ENCODE peak calls at places on chromosomes 12 and 14, in five cellular contexts. N, C, Z, L and F are unnamed samples. For H3K9me3, the result is how much of the 10 kb centered on the place peaks cover.

GRCh38 chr14:106844608-106845285 is 1318.4 kb downstream of the TMEM121 start:
- DNase-seq in N (no peak), L (peak), Z (peak), C (peak), F (peak)

GRCh38 chr14:105531088-105531957 is 4.9 kb downstream of the TMEM121 start:
- DNase-seq in N (no peak), Z (no peak), L (no peak), C (no peak), F (no peak)

GRCh38 chr14:104721704-104722431 is 2.2 kb upstream of the ADSS1 start:
- DNase-seq in L (no peak), N (peak), C (no peak), Z (no peak), F (no peak)

GRCh38 chr14:89270439-89271227 is 146.4 kb downstream of the FOXN3 start:
- DNase-seq in C (no peak), Z (no peak), N (no peak), L (peak), F (no peak)

GRCh38 chr14:64209428-64210165 is 84.6 kb downstream of the ESR2 start:
- DNase-seq in L (peak), N (no peak), Z (no peak), C (peak), F (no peak)

GRCh38 chr12:27107976-27108375 is 25.6 kb upstream of the C12orf71 start:
- DNase-seq in N (peak), C (no peak), L (no peak), Z (no peak), F (no peak)

GRCh38 chr12:119178544-119179334 is at the start of gene HSPB8:
- DNase-seq in Z (peak), N (peak), L (peak), C (peak), F (peak)

GRCh38 chr12:70154960-70155589 is 88.2 kb upstream of the CNOT2 start:
- DNase-seq in N (peak), L (no peak), C (no peak), Z (no peak), F (no peak)

GRCh38 chr12:48296586-48297396 is 53.9 kb downstream of the ZNF641 start:
- DNase-seq in Z (peak), N (peak), C (peak), L (peak), F (peak)

GRCh38 chr12:71499834-71500233 is 60.2 kb downstream of the LGR5 start:
- DNase-seq in Z (no peak), L (no peak), C (no peak), N (no peak), F (no peak)

GRCh38 chr14:76936483-76936882 is 92.0 kb downstream of the IRF2BPL start:
- DNase-seq in Z (no peak), N (no peak), C (peak), L (no peak), F (no peak)

GRCh38 chr14:69879175-69880047 is at the start of gene SMOC1:
- DNase-seq in L (peak), C (no peak), N (peak), Z (peak), F (no peak)

GRCh38 chr14:57245941-57246340 is 22.8 kb downstream of the EXOC5 start:
- DNase-seq in C (no peak), Z (no peak), N (no peak), L (no peak), F (no peak)

GRCh38 chr14:65502676-65503124 is 90.2 kb downstream of the FUT8 start:
- DNase-seq in C (no peak), L (no peak), N (peak), Z (no peak), F (no peak)

GRCh38 chr12:31897791-31898503 is 61.3 kb upstream of the RESF1 start:
- DNase-seq in N (peak), L (no peak), C (no peak), Z (peak), F (no peak)

GRCh38 chr14:72178517-72178916 is 246.3 kb downstream of the RGS6 start:
- DNase-seq in L (no peak), N (no peak), C (no peak), Z (no peak), F (no peak)

GRCh38 chr14:63367742-63368364 is 49.1 kb upstream of the GPHB5 start:
- DNase-seq in Z (no peak), N (no peak), L (no peak), C (no peak), F (no peak)

GRCh38 chr12:43332977-43333649 is 218.9 kb downstream of the ADAMTS20 start:
- DNase-seq in Z (no peak), N (peak), C (no peak), L (no peak), F (no peak)

GRCh38 chr14:38502241-38502640 is 246.3 kb upstream of the CLEC14A start:
- DNase-seq in C (no peak), N (no peak), Z (no peak), L (no peak), F (no peak)

GRCh38 chr12:67531051-67531450 is 117.5 kb upstream of the DYRK2 start:
- DNase-seq in L (no peak), C (no peak), Z (no peak), N (no peak), F (no peak)

GRCh38 chr14:32900602-32901001 is 38.1 kb upstream of the NPAS3 start:
- DNase-seq in C (no peak), N (no peak), Z (no peak), L (no peak), F (no peak)

GRCh38 chr12:42648061-42648460 is 58.5 kb upstream of the PRICKLE1 start:
- DNase-seq in L (no peak), N (no peak), C (no peak), Z (no peak), F (no peak)

GRCh38 chr12:78530065-78530765 is 334.4 kb upstream of the SYT1 start:
- DNase-seq in L (no peak), N (no peak), C (no peak), Z (no peak), F (no peak)

GRCh38 chr12:29234552-29234951 is 85.5 kb downstream of the FAR2 start:
- DNase-seq in L (no peak), C (no peak), Z (no peak), N (no peak), F (no peak)

GRCh38 chr12:49089831-49090773 is 4.5 kb downstream of the DHH start:
- DNase-seq in Z (no peak), L (no peak), N (peak), C (peak), F (no peak)

GRCh38 chr14:32400480-32400879 is 71.4 kb downstream of the AKAP6 start:
- DNase-seq in N (no peak), L (no peak), C (no peak), Z (no peak), F (no peak)

GRCh38 chr12:75917083-75917482 is 114.5 kb downstream of the PHLDA1 start:
- DNase-seq in N (no peak), C (no peak), Z (no peak), L (no peak), F (no peak)

GRCh38 chr12:106000376-106001104 is 138.2 kb downstream of the NUAK1 start:
- DNase-seq in L (no peak), N (no peak), C (no peak), Z (no peak), F (peak)

GRCh38 chr12:70043490-70044138 is 199.6 kb upstream of the CNOT2 start:
- DNase-seq in C (no peak), L (peak), N (no peak), Z (no peak), F (no peak)

GRCh38 chr14:70189678-70190077 is 927 bp upstream of the SLC8A3 start:
- DNase-seq in Z (no peak), C (no peak), L (no peak), N (no peak), F (no peak)

GRCh38 chr14:32230181-32230580 is 27.1 kb upstream of the RNU6-8 start:
- DNase-seq in C (no peak), L (no peak), N (no peak), Z (no peak), F (no peak)

GRCh38 chr14:98900236-98900635 is 371.8 kb downstream of the BCL11B start:
- DNase-seq in N (no peak), L (no peak), Z (no peak), C (no peak), F (no peak)

GRCh38 chr14:98899441-98899840 is 372.6 kb downstream of the BCL11B start:
- DNase-seq in C (no peak), Z (no peak), N (no peak), L (no peak), F (no peak)

GRCh38 chr14:98901511-98902205 is 370.3 kb downstream of the BCL11B start:
- DNase-seq in C (no peak), N (no peak), Z (no peak), L (no peak), F (no peak)

GRCh38 chr14:98903371-98903770 is 368.6 kb downstream of the BCL11B start:
- DNase-seq in L (no peak), N (no peak), Z (no peak), C (no peak), F (no peak)

DNA sequence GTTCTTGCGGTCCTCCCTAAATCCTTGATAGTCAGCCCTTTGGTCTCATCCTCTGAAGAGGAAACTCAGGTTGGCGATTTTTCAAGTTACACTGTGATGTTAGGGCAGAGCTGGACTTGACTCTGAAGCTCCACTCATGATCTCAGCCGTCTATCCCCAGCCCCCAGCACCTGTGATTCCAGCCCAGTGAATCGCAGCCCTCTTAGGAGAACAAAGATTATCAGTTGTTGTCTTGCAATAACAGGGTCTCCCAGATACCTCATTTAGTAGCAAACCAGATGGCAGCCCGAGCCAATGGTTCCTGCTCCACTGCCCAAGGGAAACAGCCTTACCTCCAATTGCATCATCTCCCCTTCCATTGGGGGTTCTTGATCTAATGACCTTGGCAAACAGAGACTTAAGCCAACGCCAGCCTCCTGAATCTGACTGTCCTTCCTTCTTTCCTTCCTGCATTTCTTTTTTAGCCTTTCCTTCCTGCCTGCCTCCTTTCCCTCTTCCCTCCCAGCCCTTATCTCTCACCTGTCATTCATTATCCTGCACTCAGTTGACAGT is 371.2 kb downstream of the BCL11B start:
- DNase-seq in C (no peak), L (no peak), N (no peak), Z (no peak), F (no peak)
- H3K9me3 ChIP-seq in C (under half), L (under half), N (under half), Z (under half), F (under half)

GRCh38 chr14:96204151-96205058 is at the start of gene BDKRB2:
- DNase-seq in N (peak), L (peak), C (peak), Z (peak), F (peak)

GRCh38 chr14:96207686-96208085 is 3.0 kb downstream of the BDKRB2 start:
- DNase-seq in L (no peak), N (no peak), Z (no peak), C (no peak), F (no peak)

GRCh38 chr14:96205994-96206392 is 1.4 kb downstream of the BDKRB2 start:
- DNase-seq in Z (no peak), C (no peak), L (no peak), N (no peak), F (no peak)

GRCh38 chr14:96205059-96205993 is 687 bp downstream of the BDKRB2 start:
- DNase-seq in Z (no peak), N (no peak), C (no peak), L (peak), F (no peak)

DNA sequence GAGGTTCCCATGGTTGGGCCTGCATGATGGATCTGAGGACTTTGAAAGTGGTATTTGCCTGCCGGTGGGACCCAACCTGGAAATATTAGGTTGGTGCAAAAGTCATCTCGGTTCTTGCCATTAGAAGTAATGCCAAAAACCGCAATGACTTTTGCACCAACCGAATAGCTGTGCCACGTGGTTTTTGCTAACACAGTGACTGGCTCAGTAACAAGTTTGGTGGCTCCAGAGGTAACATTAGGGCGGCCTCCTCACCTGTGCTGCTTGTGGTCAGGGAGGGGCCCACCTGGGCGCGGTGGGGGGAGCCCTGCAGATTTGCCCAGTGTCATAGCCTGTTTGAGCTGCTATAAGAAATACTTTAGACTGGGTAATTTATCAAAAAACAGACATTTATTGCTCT is 1.8 kb downstream of the BDKRB2 start:
- DNase-seq in L (peak), N (no peak), Z (peak), C (no peak), F (no peak)
- H3K4me3 ChIP-seq in L (peak), N (no peak), Z (peak), C (no peak), F (no peak)

DNA sequence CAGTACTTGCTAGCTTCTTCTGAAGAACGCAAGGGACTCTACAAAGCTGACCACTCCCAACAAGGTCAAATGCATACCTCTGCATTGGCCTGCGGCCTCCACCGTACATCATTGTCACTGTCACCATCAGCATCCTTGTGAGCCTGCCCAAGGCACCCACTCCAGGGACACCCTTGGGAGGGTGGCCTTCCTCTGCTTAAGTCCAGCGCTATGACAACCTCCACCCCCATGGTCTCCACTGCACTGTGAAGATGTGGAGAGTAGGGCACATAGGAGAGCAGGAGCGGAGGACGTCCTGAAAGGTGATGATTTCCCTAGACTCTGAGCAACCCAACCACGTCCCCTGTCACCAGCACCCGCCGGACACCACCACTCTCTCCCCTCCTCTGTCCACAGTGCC is 252.8 kb downstream of the ALG10 start:
- DNase-seq in L (no peak), C (no peak), N (no peak), Z (no peak), F (no peak)
- H3K9me3 ChIP-seq in L (under half), C (under half), N (under half), Z (under half), F (under half)

GRCh38 chr14:91848602-91849001 is 18.7 kb downstream of the TC2N start:
- DNase-seq in L (no peak), C (no peak), Z (no peak), N (no peak), F (no peak)

GRCh38 chr14:91845652-91846051 is 21.7 kb downstream of the TC2N start:
- DNase-seq in N (no peak), C (no peak), Z (no peak), L (no peak), F (no peak)

GRCh38 chr14:91843437-91843836 is 23.9 kb downstream of the TC2N start:
- DNase-seq in Z (no peak), L (no peak), N (no peak), C (no peak), F (no peak)

DNA sequence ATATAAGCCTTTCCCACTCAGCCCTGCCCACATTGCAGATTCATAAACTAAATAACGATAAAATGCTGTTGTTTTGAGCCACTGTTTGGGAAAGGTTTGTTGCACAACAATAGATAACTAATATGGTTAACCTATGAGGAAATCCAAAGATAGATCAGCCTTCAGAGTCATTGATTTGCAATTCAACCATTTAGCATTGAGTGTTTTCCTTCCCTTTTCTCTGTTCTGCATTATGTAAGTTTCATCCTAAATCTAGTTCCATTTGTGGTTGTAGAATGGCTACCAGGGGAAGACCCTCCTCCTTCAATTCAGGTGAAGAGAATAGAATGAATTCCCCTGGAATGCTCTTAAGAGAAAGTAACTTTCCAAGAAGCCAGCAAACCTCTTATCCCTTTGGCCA is 19.6 kb downstream of the TC2N start:
- DNase-seq in N (no peak), L (no peak), Z (no peak), C (no peak), F (no peak)
- H3K4me3 ChIP-seq in N (no peak), L (no peak), Z (no peak), C (no peak), F (no peak)

GRCh38 chr12:133192847-133193246 is 11.6 kb downstream of the ZNF268 start:
- DNase-seq in Z (no peak), L (no peak), C (no peak), N (no peak), F (no peak)

DNA sequence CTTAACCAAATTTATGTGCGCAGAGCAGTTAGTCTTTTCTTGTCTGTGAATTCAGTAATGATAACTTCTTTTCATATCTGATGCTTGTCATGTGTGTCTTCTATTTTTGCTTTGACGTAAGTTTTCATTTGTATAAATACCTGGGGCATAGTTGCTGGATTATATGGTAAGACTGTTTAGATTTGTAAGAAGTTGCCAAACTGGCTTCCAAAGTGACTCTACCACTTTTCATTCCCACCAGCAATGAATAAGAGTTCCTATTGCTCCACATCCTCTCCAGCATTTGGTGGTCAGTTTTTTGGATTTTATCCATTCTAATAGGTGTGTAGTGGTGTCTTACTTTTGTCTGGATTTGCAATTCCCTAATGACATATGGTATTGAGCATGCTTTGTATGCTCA is 8.9 kb downstream of the ZNF268 start:
- DNase-seq in N (no peak), L (no peak), C (no peak), Z (no peak), F (no peak)
- H3K9me3 ChIP-seq in N (under half), L (under half), C (half or more), Z (under half), F (under half)

GRCh38 chr12:8661751-8662150 is 875 bp downstream of the MFAP5 start:
- DNase-seq in Z (no peak), C (no peak), N (no peak), L (no peak), F (no peak)
- H3K4me3 ChIP-seq in Z (no peak), C (no peak), N (no peak), L (no peak), F (no peak)